ENCODE peak calls at places on chromosomes 2 and 18, in four cellular contexts. One of them, this sample, is unnamed.

GRCh38 chr2:239164281-239164871 is 236.4 kb downstream of the HDAC4 start:
- DNase-seq in IMR-90: no peak
- DNase-seq in neuronal stem cell: no peak
- DNase-seq in mesenchymal stem cell: no peak
- DNase-seq in this sample: no peak

GRCh38 chr2:11131166-11131920 is 23.9 kb upstream of the SLC66A3 start:
- DNase-seq in IMR-90: no peak
- DNase-seq in neuronal stem cell: no peak
- DNase-seq in mesenchymal stem cell: no peak
- DNase-seq in this sample: no peak

GRCh38 chr2:99977947-99978346 is 164.4 kb downstream of the AFF3 start:
- DNase-seq in IMR-90: no peak
- DNase-seq in neuronal stem cell: no peak
- DNase-seq in mesenchymal stem cell: no peak
- DNase-seq in this sample: no peak

GRCh38 chr2:30871980-30872789 is 64.9 kb upstream of the CAPN13 start:
- DNase-seq in IMR-90: no peak
- DNase-seq in neuronal stem cell: peak
- DNase-seq in mesenchymal stem cell: no peak
- DNase-seq in this sample: peak

GRCh38 chr2:15378148-15378908 is 182.8 kb downstream of the NBAS start:
- DNase-seq in IMR-90: no peak
- DNase-seq in neuronal stem cell: no peak
- DNase-seq in mesenchymal stem cell: no peak
- DNase-seq in this sample: no peak

GRCh38 chr2:135457279-135457678 is 73.7 kb downstream of the ZRANB3 start:
- DNase-seq in IMR-90: no peak
- DNase-seq in neuronal stem cell: no peak
- DNase-seq in mesenchymal stem cell: no peak
- DNase-seq in this sample: no peak

GRCh38 chr18:76518543-76519155 is 23.6 kb upstream of the ZNF516 start:
- DNase-seq in IMR-90: peak
- DNase-seq in neuronal stem cell: no peak
- DNase-seq in mesenchymal stem cell: peak
- DNase-seq in this sample: peak

GRCh38 chr18:7598167-7599062 is 31.3 kb downstream of the PTPRM start:
- DNase-seq in IMR-90: peak
- DNase-seq in neuronal stem cell: no peak
- DNase-seq in mesenchymal stem cell: peak
- DNase-seq in this sample: no peak

GRCh38 chr2:181690851-181691250 is 10.5 kb upstream of the NEUROD1 start:
- DNase-seq in IMR-90: no peak
- DNase-seq in neuronal stem cell: no peak
- DNase-seq in mesenchymal stem cell: no peak
- DNase-seq in this sample: no peak

GRCh38 chr2:205613970-205614559 is 68.2 kb upstream of the NRP2 start:
- DNase-seq in IMR-90: no peak
- DNase-seq in neuronal stem cell: no peak
- DNase-seq in mesenchymal stem cell: no peak
- DNase-seq in this sample: no peak

GRCh38 chr18:49371786-49372185 is 88.7 kb downstream of the DYM start:
- DNase-seq in IMR-90: no peak
- DNase-seq in neuronal stem cell: no peak
- DNase-seq in mesenchymal stem cell: no peak
- DNase-seq in this sample: peak

GRCh38 chr2:191158751-191159150 is 8.0 kb upstream of the STAT4 start:
- DNase-seq in IMR-90: no peak
- DNase-seq in neuronal stem cell: no peak
- DNase-seq in mesenchymal stem cell: no peak
- DNase-seq in this sample: no peak

GRCh38 chr2:248724-249123 is 15.1 kb downstream of the SH3YL1 start:
- DNase-seq in IMR-90: no peak
- DNase-seq in neuronal stem cell: no peak
- DNase-seq in mesenchymal stem cell: no peak
- DNase-seq in this sample: no peak

GRCh38 chr2:209960676-209961630 is 41.5 kb upstream of the RPE start:
- DNase-seq in IMR-90: peak
- DNase-seq in neuronal stem cell: peak
- DNase-seq in mesenchymal stem cell: peak
- DNase-seq in this sample: peak

GRCh38 chr18:40739029-40739428 is 1216.0 kb upstream of the PIK3C3 start:
- DNase-seq in IMR-90: no peak
- DNase-seq in neuronal stem cell: no peak
- DNase-seq in mesenchymal stem cell: no peak
- DNase-seq in this sample: no peak

GRCh38 chr2:240567872-240568677 is at the start of gene RNPEPL1:
- DNase-seq in IMR-90: no peak
- DNase-seq in neuronal stem cell: no peak
- DNase-seq in mesenchymal stem cell: peak
- DNase-seq in this sample: no peak

GRCh38 chr2:226060228-226060627 is 660.7 kb downstream of the NYAP2 start:
- DNase-seq in IMR-90: peak
- DNase-seq in neuronal stem cell: no peak
- DNase-seq in mesenchymal stem cell: no peak
- DNase-seq in this sample: no peak

GRCh38 chr2:48414980-48415764 is 114.8 kb upstream of the STON1 start:
- DNase-seq in IMR-90: no peak
- DNase-seq in neuronal stem cell: no peak
- DNase-seq in mesenchymal stem cell: peak
- DNase-seq in this sample: peak

GRCh38 chr2:152924722-152925121 is 206.3 kb downstream of the ARL6IP6 start:
- DNase-seq in IMR-90: no peak
- DNase-seq in neuronal stem cell: no peak
- DNase-seq in mesenchymal stem cell: no peak
- DNase-seq in this sample: peak

GRCh38 chr2:64036343-64036742 is 17.1 kb upstream of the VPS54 start:
- DNase-seq in IMR-90: peak
- DNase-seq in neuronal stem cell: no peak
- DNase-seq in mesenchymal stem cell: peak
- DNase-seq in this sample: no peak

GRCh38 chr2:37916512-37917082 is 8.5 kb upstream of the RMDN2 start:
- DNase-seq in IMR-90: peak
- DNase-seq in neuronal stem cell: no peak
- DNase-seq in mesenchymal stem cell: no peak
- DNase-seq in this sample: no peak

GRCh38 chr2:240353086-240353798 is 82.2 kb upstream of the GPC1 start:
- DNase-seq in IMR-90: no peak
- DNase-seq in neuronal stem cell: no peak
- DNase-seq in mesenchymal stem cell: no peak
- DNase-seq in this sample: no peak

GRCh38 chr18:78777992-78778391 is 201.6 kb upstream of the SALL3 start:
- DNase-seq in IMR-90: no peak
- DNase-seq in neuronal stem cell: no peak
- DNase-seq in mesenchymal stem cell: no peak
- DNase-seq in this sample: no peak

GRCh38 chr2:121386102-121386501 is 101.1 kb upstream of the TFCP2L1 start:
- DNase-seq in IMR-90: no peak
- DNase-seq in neuronal stem cell: no peak
- DNase-seq in mesenchymal stem cell: no peak
- DNase-seq in this sample: peak

GRCh38 chr2:3169106-3169870 is 208.3 kb downstream of the EIPR1 start:
- DNase-seq in IMR-90: peak
- DNase-seq in neuronal stem cell: no peak
- DNase-seq in mesenchymal stem cell: peak
- DNase-seq in this sample: peak

GRCh38 chr18:9353596-9353995 is 19.0 kb downstream of the TWSG1 start:
- DNase-seq in IMR-90: no peak
- DNase-seq in neuronal stem cell: no peak
- DNase-seq in mesenchymal stem cell: no peak
- DNase-seq in this sample: no peak

DNA sequence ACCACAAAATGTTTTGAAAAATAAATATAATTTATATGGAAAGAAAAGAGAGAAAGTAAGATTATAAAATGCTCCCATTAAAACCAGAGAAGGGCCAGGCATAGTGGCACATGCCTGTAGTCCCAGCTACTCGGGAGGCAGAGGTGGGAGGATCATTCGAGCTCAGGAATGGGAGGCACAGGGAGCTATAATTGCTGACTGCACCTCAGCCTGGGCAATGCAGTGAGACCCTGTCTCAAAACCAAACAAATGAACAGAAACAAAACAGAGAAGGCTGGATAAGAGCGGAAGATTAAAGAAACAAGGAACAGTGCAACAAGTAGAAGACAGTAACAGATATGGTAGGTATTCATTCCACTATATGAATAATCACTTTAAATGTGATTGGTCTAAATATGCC is 18.6 kb upstream of the TMEM182 start:
- DNase-seq in IMR-90: no peak
- DNase-seq in neuronal stem cell: no peak
- DNase-seq in mesenchymal stem cell: no peak
- DNase-seq in this sample: no peak
- H4K8ac ChIP-seq in IMR-90: no peak
- H4K8ac ChIP-seq in neuronal stem cell: no peak
- H4K8ac ChIP-seq in mesenchymal stem cell: no peak
- H4K8ac ChIP-seq in this sample: no peak

DNA sequence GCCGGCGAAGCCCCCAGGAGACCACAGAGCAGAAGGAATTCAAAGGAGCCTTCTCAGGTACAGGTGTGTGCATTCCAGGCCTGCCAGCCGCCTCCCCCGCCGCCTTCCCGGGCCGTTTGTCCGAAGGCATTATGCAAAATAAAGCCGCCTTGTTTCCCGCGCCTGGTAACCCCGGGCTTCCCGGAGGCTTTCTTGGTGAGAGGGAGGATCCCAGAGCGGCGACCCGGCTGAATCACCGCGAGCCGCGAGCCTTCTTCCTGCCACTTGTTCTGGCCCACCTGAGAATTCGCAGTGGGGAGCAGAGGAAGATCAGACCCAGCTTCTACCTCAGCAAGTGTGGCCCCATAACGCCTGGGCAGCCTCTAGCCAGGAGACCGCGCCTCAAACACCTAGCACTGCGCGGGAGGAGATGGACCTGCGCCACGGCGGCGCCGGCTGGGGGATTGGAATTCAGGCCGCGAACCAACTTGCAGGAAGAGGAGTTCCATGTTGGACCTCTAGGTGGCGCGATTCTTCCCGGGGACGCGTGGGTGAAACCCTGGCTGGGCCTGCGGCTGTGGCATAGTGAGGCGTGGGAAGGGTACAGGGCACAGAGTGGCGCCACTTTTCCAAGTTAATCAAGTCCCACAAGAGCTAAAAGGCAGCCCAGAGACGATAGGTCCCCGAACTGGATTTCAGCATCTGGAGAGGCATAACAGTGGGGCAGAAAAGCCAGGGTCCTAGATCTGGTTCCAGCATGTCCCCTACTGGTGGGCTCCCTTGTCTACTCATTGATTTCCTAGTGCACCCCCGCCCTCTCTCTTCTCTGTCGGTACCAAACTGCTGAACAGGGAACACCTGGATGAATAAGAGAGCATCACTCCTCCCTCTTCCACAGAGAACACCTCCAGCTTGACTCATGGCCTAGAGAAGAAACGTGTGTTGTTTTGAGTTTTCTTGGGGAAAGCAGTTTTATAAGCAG is 101.6 kb downstream of the FOXI3 start:
- DNase-seq in IMR-90: peak
- DNase-seq in neuronal stem cell: peak
- DNase-seq in mesenchymal stem cell: no peak
- DNase-seq in this sample: peak
- H2BK15ac ChIP-seq in IMR-90: no peak
- H2BK15ac ChIP-seq in neuronal stem cell: peak
- H2BK15ac ChIP-seq in mesenchymal stem cell: no peak
- H2BK15ac ChIP-seq in this sample: no peak

DNA sequence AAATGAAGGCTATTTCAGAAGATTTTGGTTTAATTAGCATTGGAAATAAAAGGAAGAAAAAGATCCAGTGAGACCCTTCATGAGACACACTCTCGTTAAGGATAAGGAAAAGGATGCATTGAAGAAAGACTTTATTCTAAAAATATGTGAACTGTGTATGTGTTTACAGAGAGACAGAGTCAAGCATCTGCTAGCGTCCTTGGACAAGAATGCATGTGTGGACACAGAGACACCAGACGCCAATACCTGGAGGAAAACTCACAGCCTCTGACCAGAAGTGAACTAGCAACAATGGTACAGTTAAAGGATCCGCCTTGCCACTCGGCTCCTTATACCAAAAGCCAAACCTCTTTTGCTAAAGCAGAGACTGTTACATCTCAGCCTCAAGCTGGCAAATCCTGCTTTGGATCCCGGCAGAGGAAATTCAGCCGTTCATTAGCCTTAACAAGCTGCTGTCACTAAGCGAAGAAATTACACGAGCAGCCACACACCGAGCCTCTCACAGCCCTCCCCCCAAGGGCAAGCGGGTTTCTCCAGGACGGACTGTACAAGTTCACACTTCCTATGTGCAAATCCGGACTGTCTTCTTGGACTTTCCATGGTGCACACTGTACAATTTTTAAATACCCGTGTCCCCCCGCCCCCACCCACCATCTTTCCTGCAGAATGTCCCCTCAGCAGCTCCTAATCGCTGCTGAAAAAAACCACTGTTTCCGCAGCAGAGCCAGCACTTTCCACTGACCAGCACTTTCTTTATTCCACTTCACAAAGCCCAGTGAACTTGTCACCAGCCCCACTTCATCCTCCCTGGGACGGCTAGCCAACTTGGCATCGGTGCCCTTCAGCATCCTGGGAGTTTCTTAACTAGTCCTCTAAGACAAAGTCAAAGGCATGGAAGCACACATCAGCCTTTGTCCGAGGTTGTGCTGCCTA is 1.7 kb downstream of the KLF7 start:
- DNase-seq in IMR-90: peak
- DNase-seq in neuronal stem cell: no peak
- DNase-seq in mesenchymal stem cell: peak
- DNase-seq in this sample: peak
- H2BK120ac ChIP-seq in IMR-90: peak
- H2BK120ac ChIP-seq in neuronal stem cell: no peak
- H2BK120ac ChIP-seq in mesenchymal stem cell: peak
- H2BK120ac ChIP-seq in this sample: peak

GRCh38 chr2:140355481-140356090 is 1575.4 kb upstream of the NXPH2 start:
- DNase-seq in IMR-90: no peak
- DNase-seq in neuronal stem cell: no peak
- DNase-seq in mesenchymal stem cell: no peak
- DNase-seq in this sample: no peak

GRCh38 chr2:140356697-140357096 is 1576.5 kb upstream of the NXPH2 start:
- DNase-seq in IMR-90: no peak
- DNase-seq in neuronal stem cell: no peak
- DNase-seq in mesenchymal stem cell: no peak
- DNase-seq in this sample: no peak

GRCh38 chr2:140354544-140354943 is 1574.4 kb upstream of the NXPH2 start:
- DNase-seq in IMR-90: no peak
- DNase-seq in neuronal stem cell: no peak
- DNase-seq in mesenchymal stem cell: no peak
- DNase-seq in this sample: peak

GRCh38 chr2:140351692-140352091 is 1571.5 kb upstream of the NXPH2 start:
- DNase-seq in IMR-90: no peak
- DNase-seq in neuronal stem cell: no peak
- DNase-seq in mesenchymal stem cell: no peak
- DNase-seq in this sample: peak

GRCh38 chr2:140353541-140353940 is 1573.4 kb upstream of the NXPH2 start:
- DNase-seq in IMR-90: no peak
- DNase-seq in neuronal stem cell: no peak
- DNase-seq in mesenchymal stem cell: no peak
- DNase-seq in this sample: no peak
- H4K8ac ChIP-seq in IMR-90: no peak
- H4K8ac ChIP-seq in neuronal stem cell: no peak
- H4K8ac ChIP-seq in mesenchymal stem cell: no peak
- H4K8ac ChIP-seq in this sample: no peak